ENCODE peak calls at places on chromosomes 13 and 19, in five cellular contexts. G, E, O, P and X are unnamed samples.

GRCh38 chr13:25406377-25406776 is 34.6 kb downstream of the ATP8A2 start:
- DNase-seq in G (no peak), E (no peak), O (no peak), P (no peak), X (no peak)

GRCh38 chr19:955803-956746 is 28.1 kb upstream of the WDR18 start:
- DNase-seq in G (no peak), E (no peak), O (no peak), P (no peak), X (no peak)

GRCh38 chr13:111380431-111380830 is 60.0 kb downstream of the TEX29 start:
- DNase-seq in G (peak; percentile 10), E (no peak), O (no peak), P (no peak), X (no peak)

GRCh38 chr19:55913643-55914268 is 18.4 kb downstream of the NLRP13 start:
- DNase-seq in G (no peak), E (no peak), O (no peak), P (peak; percentile 34), X (no peak)

GRCh38 chr19:19514215-19514633 is 1.1 kb downstream of the TSSK6 start:
- DNase-seq in G (no peak), E (no peak), O (no peak), P (no peak), X (peak; percentile 89)

GRCh38 chr19:8397291-8397690 is 7.1 kb downstream of the RAB11B start:
- DNase-seq in G (no peak), E (no peak), O (no peak), P (no peak), X (no peak)

GRCh38 chr19:5445667-5446066 is 9.6 kb upstream of the ZNRF4 start:
- DNase-seq in G (no peak), E (no peak), O (no peak), P (no peak), X (no peak)

GRCh38 chr13:95156208-95156607 is 145.0 kb downstream of the ABCC4 start:
- DNase-seq in G (no peak), E (no peak), O (no peak), P (no peak), X (no peak)

GRCh38 chr13:72535076-72535475 is 192.4 kb downstream of the MZT1 start:
- DNase-seq in G (no peak), E (no peak), O (no peak), P (no peak), X (no peak)

GRCh38 chr19:51690359-51691121 is 2.6 kb upstream of the SPACA6 start:
- DNase-seq in G (peak; percentile 87), E (peak; percentile 27), O (peak; percentile 33), P (no peak), X (peak; percentile 88)

GRCh38 chr19:27793128-27793643 is 1419.8 kb downstream of the UQCRFS1 start:
- DNase-seq in G (peak; percentile 89), E (peak; percentile 43), O (peak; percentile 59), P (peak; percentile 96), X (peak; percentile 83)